ENCODE peak calls at places on chromosome 22, in five cellular contexts. L is H1, S is transverse colon, F is stomach, K is K562. R is an unnamed sample.

GRCh38 chr22:31526275-31526674 is 29.9 kb downstream of the SFI1 start:
- DNase-seq in F (no peak), S (no peak), K (no peak), L (no peak), R (no peak)

GRCh38 chr22:47858773-47859306 is 1096.4 kb downstream of the TBC1D22A start:
- DNase-seq in S (no peak), K (no peak), F (no peak), L (no peak), R (no peak)

GRCh38 chr22:45528046-45528445 is 25.4 kb downstream of the FBLN1 start:
- DNase-seq in L (no peak), F (no peak), S (no peak), K (no peak), R (no peak)

GRCh38 chr22:48156603-48157355 is 1394.3 kb downstream of the TBC1D22A start:
- DNase-seq in L (no peak), F (no peak), K (no peak), S (peak), R (no peak)

GRCh38 chr22:44425356-44425755 is 72.7 kb downstream of the RTL6 start:
- DNase-seq in F (no peak), K (no peak), L (no peak), S (no peak), R (no peak)

GRCh38 chr22:45336971-45337431 is 27.3 kb downstream of the FAM118A start:
- DNase-seq in S (peak), L (no peak), F (peak), K (no peak), R (no peak)

GRCh38 chr22:49321477-49322055 is 506.1 kb downstream of the BRD1 start:
- DNase-seq in L (peak), F (peak), K (no peak), S (no peak), R (no peak)

GRCh38 chr22:43859176-43859575 is 3.1 kb downstream of the SULT4A1 start:
- DNase-seq in S (no peak), K (no peak), L (no peak), F (no peak), R (no peak)

GRCh38 chr22:49525776-49526535 is 301.7 kb downstream of the BRD1 start:
- DNase-seq in K (peak), F (no peak), S (no peak), L (no peak), R (no peak)

GRCh38 chr22:46582281-46582811 is 37.8 kb upstream of the GRAMD4 start:
- DNase-seq in K (no peak), F (peak), L (no peak), S (peak), R (no peak)

GRCh38 chr22:46274381-46274780 is 6.6 kb downstream of the TTC38 start:
- DNase-seq in F (no peak), S (no peak), L (no peak), K (no peak), R (no peak)

GRCh38 chr22:39384750-39385480 is 14.7 kb upstream of the TAB1 start:
- DNase-seq in L (peak), F (no peak), S (no peak), K (peak), R (no peak)

GRCh38 chr22:46830001-46830715 is 67.7 kb downstream of the TBC1D22A start:
- DNase-seq in F (peak), K (no peak), L (peak), S (peak), R (no peak)

GRCh38 chr22:23847991-23848864 is 9.4 kb upstream of the DERL3 start:
- DNase-seq in F (no peak), K (no peak), L (no peak), S (peak), R (no peak)

GRCh38 chr22:47053865-47054185 is 291.4 kb downstream of the TBC1D22A start:
- DNase-seq in L (no peak), K (no peak), S (no peak), F (no peak), R (no peak)

GRCh38 chr22:22802346-22802970 is 85.2 kb upstream of the IGLL5 start:
- DNase-seq in L (peak), S (no peak), K (peak), F (no peak), R (no peak)

GRCh38 chr22:46613606-46613997 is 6.6 kb upstream of the GRAMD4 start:
- DNase-seq in K (no peak), F (no peak), S (peak), L (no peak), R (no peak)

GRCh38 chr22:49934144-49934890 is 15.9 kb downstream of the CRELD2 start:
- DNase-seq in F (peak), L (no peak), S (peak), K (peak), R (no peak)

GRCh38 chr22:50326959-50327710 is at the start of gene DENND6B:
- DNase-seq in K (peak), L (peak), F (peak), S (peak), R (no peak)

GRCh38 chr22:45997775-45998637 is 21.0 kb upstream of the WNT7B start:
- DNase-seq in S (no peak), K (no peak), L (no peak), F (no peak), R (no peak)

GRCh38 chr22:50305393-50305657 is 2.1 kb downstream of the PLXNB2 start:
- DNase-seq in S (no peak), L (no peak), F (no peak), K (no peak), R (no peak)

GRCh38 chr22:35995345-35995744 is 33.3 kb downstream of the RBFOX2 start:
- DNase-seq in L (no peak), K (peak), S (no peak), F (no peak), R (no peak)

GRCh38 chr22:39253427-39254070 is 8.8 kb upstream of the PDGFB start:
- DNase-seq in S (peak), L (no peak), K (peak), F (peak), R (no peak)

GRCh38 chr22:30867746-30868662 is 100.6 kb downstream of the MORC2 start:
- DNase-seq in L (no peak), F (no peak), K (no peak), S (peak), R (no peak)

GRCh38 chr22:20652582-20652981 is 121.3 kb upstream of the SERPIND1 start:
- DNase-seq in S (no peak), K (no peak), F (no peak), L (no peak), R (no peak)

GRCh38 chr22:40345801-40346177 is 511 bp upstream of the ADSL start:
- DNase-seq in K (peak), S (peak), L (peak), F (peak), R (no peak)

GRCh38 chr22:20061481-20061861 is 18.6 kb upstream of the DGCR8 start:
- DNase-seq in F (no peak), K (no peak), S (no peak), L (no peak), R (no peak)

GRCh38 chr22:49208768-49209252 is 618.9 kb downstream of the BRD1 start:
- DNase-seq in S (no peak), L (peak), F (peak), K (peak), R (peak)

GRCh38 chr22:34842630-34843029 is 223.3 kb upstream of the ISX start:
- DNase-seq in S (no peak), K (no peak), L (no peak), F (no peak), R (no peak)

GRCh38 chr22:21940521-21940920 is 12.1 kb downstream of the PPM1F start:
- DNase-seq in F (no peak), L (no peak), K (no peak), S (no peak), R (no peak)

GRCh38 chr22:20206709-20207215 is 55.9 kb upstream of the CCDC188 start:
- DNase-seq in K (peak), F (peak), S (peak), L (no peak), R (no peak)

GRCh38 chr22:42799061-42799460 is 58.0 kb downstream of the ARFGAP3 start:
- DNase-seq in L (no peak), K (no peak), F (no peak), S (no peak), R (no peak)

GRCh38 chr22:49305966-49306631 is 521.6 kb downstream of the BRD1 start:
- DNase-seq in F (peak), K (no peak), L (peak), S (peak), R (no peak)

GRCh38 chr22:20084547-20085413 is 4.7 kb downstream of the DGCR8 start:
- DNase-seq in L (peak), S (no peak), F (peak), K (peak), R (no peak)

GRCh38 chr22:47125603-47126002 is 363.2 kb downstream of the TBC1D22A start:
- DNase-seq in S (no peak), K (peak), L (no peak), F (no peak), R (no peak)

GRCh38 chr22:21985214-21985613 is 2.6 kb upstream of the TOP3B start:
- DNase-seq in F (no peak), L (no peak), S (no peak), K (no peak), R (no peak)

GRCh38 chr22:27467039-27467438 is 334.5 kb downstream of the MN1 start:
- DNase-seq in L (no peak), F (no peak), S (no peak), K (no peak), R (no peak)

GRCh38 chr22:20438678-20439492 is 1.3 kb upstream of the SCARF2 start:
- DNase-seq in S (no peak), K (peak), L (no peak), F (no peak), R (no peak)

GRCh38 chr22:33687464-33687863 is 232.8 kb downstream of the LARGE1 start:
- DNase-seq in F (no peak), S (no peak), L (no peak), K (no peak), R (no peak)

GRCh38 chr22:33682927-33683326 is 237.3 kb downstream of the LARGE1 start:
- DNase-seq in F (no peak), L (no peak), K (no peak), S (no peak), R (no peak)

GRCh38 chr22:33678523-33678922 is 241.8 kb downstream of the LARGE1 start:
- DNase-seq in S (no peak), L (no peak), F (no peak), K (no peak), R (no peak)

GRCh38 chr22:33680632-33681031 is 239.6 kb downstream of the LARGE1 start:
- DNase-seq in S (no peak), F (no peak), K (no peak), L (no peak), R (no peak)

DNA sequence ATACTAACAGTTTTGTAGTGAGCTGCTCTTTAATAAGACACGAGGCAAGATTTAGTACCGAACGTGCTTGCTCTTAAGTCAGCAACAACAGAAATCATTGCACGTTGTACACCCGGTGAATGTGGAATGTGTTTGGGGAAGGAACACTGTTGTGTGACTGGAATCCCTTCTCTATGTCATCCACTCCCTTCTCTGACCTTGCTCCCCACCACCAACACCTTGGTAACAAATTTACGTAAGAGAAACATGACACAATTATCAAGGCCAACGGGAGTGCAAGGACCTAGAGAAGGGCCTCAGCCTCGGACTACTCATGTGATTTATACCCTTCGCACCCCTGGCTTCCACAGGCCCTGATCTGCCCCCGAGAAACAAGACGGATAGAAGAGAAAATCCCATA is 236.2 kb downstream of the LARGE1 start:
- DNase-seq in F (no peak), S (no peak), K (no peak), L (no peak), R (no peak)
- H3K27ac ChIP-seq in F (no peak), S (no peak), K (no peak), L (no peak), R (no peak)

DNA sequence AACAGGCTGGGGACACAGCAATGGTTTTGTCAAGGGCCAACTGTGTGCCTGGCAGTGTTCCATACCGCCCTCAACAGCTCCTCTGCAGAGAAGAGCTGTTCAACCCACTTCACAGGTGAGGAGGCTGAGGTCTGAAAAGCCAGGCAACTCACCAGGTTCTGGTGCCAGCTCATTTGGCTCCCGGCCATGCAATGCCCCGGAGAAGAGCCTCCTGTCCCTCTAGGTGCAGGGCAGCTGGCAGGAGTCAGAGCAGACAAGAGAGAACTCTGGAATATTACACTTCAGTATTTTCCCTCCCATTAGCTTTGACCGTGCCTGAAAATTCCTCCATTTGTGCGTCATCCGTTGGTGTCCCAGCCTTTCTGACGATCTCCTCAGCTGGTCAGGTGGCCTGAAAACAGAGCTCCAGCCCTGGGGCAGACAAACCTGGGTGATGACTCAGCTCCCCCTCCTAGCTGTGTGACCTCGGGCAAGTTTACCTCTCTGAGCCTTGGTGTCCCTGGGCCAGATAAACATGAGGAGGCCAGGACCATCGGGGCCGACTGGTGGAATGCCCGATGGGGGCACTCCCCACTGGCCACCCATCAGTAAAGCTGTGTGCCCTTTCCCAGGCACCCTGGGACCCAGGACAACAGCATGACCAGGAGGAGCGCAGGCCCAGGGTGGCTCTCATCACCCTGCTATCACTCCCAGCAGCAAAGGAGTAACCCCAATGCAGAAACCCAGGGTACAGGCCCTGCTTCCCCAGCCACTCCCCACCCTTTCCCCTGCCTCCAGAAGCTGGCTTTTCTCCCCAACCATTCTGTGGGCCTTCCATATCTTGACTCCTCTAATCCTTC is 9.6 kb upstream of the C1QTNF6 start:
- DNase-seq in K (peak), L (no peak), F (peak), S (peak), R (no peak)
- H3K4me3 ChIP-seq in K (peak), L (no peak), F (no peak), S (peak), R (peak)

DNA sequence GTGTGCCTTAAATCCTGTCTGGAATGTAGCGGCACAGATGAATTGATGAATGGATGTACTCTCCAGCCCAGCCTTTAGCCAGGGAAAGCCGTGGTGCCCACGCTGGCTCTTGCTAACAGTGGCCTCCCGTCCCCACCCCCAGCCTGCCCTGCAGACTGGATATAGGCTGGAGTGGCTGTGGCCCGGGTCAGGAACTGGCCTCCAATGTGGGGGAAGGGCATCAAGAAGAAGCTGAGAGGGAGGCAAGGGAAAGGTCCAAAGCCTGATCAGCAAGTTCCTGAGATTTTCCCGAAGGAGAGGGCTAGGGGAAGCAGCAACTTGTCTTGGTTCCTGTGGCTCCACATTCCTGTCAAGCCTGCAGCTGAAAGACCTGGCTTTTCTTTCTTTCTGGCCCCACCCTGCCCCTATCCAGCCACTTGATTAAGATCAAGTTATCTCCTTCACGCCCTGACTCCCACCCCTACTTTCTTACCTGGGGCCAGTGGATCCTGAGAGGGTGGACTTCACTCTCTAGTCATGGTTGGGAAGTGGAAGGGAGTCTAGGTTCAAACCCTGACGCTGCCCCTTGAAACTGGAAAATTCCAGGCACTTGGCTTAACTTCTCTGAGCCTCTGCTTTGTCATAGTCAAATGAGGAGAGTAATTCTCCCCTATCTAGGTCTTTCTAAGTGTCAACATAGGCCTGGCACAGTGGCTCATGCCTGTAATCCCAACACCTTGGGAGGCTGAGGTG is 11.0 kb upstream of the MICALL1 start:
- DNase-seq in L (peak), S (no peak), K (no peak), F (peak), R (no peak)
- TF ChIP-seq POLR2AphosphoS5 in L (peak), S (no peak), K (no peak), F (peak), R (no peak)

GRCh38 chr22:29342577-29343312 is 27.2 kb upstream of the RASL10A start:
- DNase-seq in K (peak), F (peak), S (no peak), L (no peak), R (no peak)
- H3K27ac ChIP-seq in K (no peak), F (no peak), S (no peak), L (no peak), R (no peak)

DNA sequence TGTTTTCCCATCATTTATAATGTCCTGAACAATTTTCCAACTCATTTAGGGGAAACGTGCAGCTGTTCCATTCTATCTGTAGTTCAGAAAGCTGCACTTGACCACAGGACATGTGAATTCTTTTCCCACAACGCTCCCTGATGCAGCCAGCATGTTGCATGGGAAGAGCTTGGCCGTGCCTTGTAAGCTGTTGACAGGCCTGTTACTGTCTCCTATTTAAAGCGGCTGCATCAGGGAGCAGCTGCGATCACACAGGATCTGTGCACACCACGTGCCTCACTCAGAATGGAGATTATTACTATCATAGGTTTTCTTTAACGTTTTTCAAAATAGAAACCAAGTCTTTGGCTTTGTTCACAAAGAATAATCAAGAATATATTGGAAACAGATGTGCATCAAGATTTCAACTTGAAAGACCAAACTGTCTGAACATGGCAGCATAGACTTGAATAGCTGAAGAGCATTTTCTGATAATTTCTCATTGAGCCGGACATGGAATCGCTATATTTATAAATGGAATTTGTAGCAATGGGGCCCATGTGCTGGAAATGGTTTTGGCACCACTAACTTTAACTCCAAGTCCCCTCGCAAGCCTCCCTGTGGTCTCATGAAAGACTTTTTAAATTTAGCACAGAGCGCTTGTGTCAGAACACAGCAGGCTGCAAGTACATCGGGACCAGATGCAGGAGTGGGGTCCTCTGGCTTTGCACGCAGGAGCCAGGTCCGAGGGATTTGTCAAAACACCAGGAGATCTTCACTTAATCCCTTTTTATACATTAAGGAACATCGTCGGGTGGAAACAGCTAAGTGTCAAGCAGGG is 40.8 kb upstream of the MYO18B start:
- DNase-seq in S (no peak), K (no peak), L (no peak), F (no peak), R (no peak)
- H3K4me3 ChIP-seq in S (no peak), K (no peak), L (no peak), F (no peak), R (peak)

GRCh38 chr22:41550952-41551491 is 6.8 kb upstream of the POLR3H start:
- DNase-seq in K (no peak), L (no peak), F (no peak), S (no peak), R (no peak)
- TF ChIP-seq POLR2AphosphoS5 in K (no peak), L (no peak), F (no peak), S (no peak), R (no peak)

R was measured in SK-N-MC.